ENCODE peak calls at places on chromosome 19, in nine cellular contexts. M is IMR-90, G is stomach, I is Peyer's patch, W is testis, N is transverse colon, B is spleen, O is upper lobe of left lung, C is breast epithelium. A is an unnamed sample.

GRCh38 chr19:14772467-14772866 is 5.9 kb downstream of the ADGRE2 start:
- DNase-seq in M (no peak), G (no peak), I (peak; percentile 5), W (no peak), N (no peak), B (no peak), O (no peak), C (no peak), A (no peak)

GRCh38 chr19:2514981-2515518 is 39.1 kb downstream of the GADD45B start:
- DNase-seq in M (no peak), G (no peak), I (no peak), W (no peak), N (no peak), B (no peak), O (no peak), C (no peak), A (no peak)

GRCh38 chr19:681638-682037 is 5.4 kb downstream of the FSTL3 start:
- DNase-seq in M (no peak), G (no peak), I (no peak), W (no peak), N (no peak), B (no peak), O (no peak), C (no peak), A (no peak)

GRCh38 chr19:15109768-15110417 is 2.7 kb downstream of the SYDE1 start:
- DNase-seq in M (no peak), G (no peak), I (no peak), W (no peak), N (no peak), B (no peak), O (peak; percentile 85), C (no peak), A (no peak)

GRCh38 chr19:38228491-38229439 is 4.7 kb upstream of the DPF1 start:
- DNase-seq in M (no peak), G (no peak), I (no peak), W (no peak), N (no peak), B (no peak), O (peak; percentile 76), C (no peak), A (no peak)

GRCh38 chr19:41328157-41328817 is 18.3 kb downstream of the CCDC97 start:
- DNase-seq in M (peak; percentile 71), G (no peak), I (peak; percentile 76), W (no peak), N (no peak), B (peak; percentile 88), O (no peak), C (no peak), A (no peak)

GRCh38 chr19:18428173-18428836 is 9.1 kb downstream of the SSBP4 start:
- DNase-seq in M (no peak), G (no peak), I (no peak), W (no peak), N (no peak), B (no peak), O (no peak), C (no peak), A (no peak)

GRCh38 chr19:41897181-41897580 is 14.2 kb downstream of the ARHGEF1 start:
- DNase-seq in M (no peak), G (no peak), I (no peak), W (no peak), N (no peak), B (no peak), O (no peak), C (no peak), A (no peak)

GRCh38 chr19:51274371-51274770 is 23.5 kb downstream of the SIGLECL1 start:
- DNase-seq in M (no peak), G (no peak), I (no peak), W (no peak), N (no peak), B (no peak), O (no peak), C (no peak), A (no peak)

GRCh38 chr19:28472843-28473242 is 740.1 kb downstream of the UQCRFS1 start:
- DNase-seq in M (no peak), G (peak; percentile 27), I (peak; percentile 49), W (no peak), N (peak; percentile 26), B (peak; percentile 76), O (no peak), C (no peak), A (no peak)

GRCh38 chr19:18832331-18833140 is 777 bp downstream of the UPF1 start:
- DNase-seq in M (no peak), G (no peak), I (no peak), W (peak; percentile 44), N (peak; percentile 42), B (peak; percentile 83), O (peak; percentile 35), C (no peak), A (no peak)

GRCh38 chr19:41408256-41408655 is 10.6 kb downstream of the BCKDHA start:
- DNase-seq in M (no peak), G (no peak), I (no peak), W (no peak), N (no peak), B (no peak), O (no peak), C (no peak), A (no peak)

GRCh38 chr19:869245-870177 is 10.0 kb downstream of the CFD start:
- DNase-seq in M (peak; percentile 96), G (no peak), I (peak; percentile 76), W (peak; percentile 82), N (peak; percentile 65), B (no peak), O (peak; percentile 89), C (no peak), A (peak; percentile 96)

DNA sequence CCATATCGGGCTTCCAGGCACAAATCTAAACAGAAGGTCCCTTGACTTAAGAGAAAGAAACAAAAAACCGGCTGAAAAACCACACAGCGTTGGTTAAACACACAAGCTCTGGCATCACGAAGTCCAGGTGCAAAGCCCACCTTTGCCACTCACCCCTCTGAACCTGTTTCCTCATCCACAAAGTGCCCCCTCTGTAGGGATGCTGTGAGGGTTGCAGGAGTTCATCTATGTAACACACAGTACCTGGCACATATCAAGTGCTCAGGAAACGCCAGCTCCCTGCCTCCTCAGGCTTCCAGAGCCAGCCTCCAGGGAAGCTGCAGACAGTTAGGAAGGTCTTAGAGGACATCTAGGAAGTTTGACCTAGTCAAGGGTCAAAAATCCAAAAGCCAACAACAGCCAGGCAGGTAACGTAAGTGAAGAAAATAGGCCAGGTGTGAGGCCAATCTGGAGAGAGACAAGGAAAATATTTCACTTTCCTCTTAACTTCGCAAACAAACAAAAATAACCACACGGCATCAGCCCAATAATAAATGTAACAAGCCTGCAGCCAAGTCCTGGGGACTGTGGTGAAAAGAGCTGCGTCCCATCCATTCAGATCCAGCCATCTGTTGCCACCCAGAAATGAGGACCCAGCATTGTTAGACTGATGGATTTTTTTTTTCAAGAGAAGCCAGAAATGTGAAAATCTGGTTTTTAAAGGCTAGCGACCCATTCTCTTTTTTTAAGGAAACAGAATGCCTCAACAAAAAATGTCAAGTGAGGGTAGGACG is 10.0 kb downstream of the KDELR1 start:
- DNase-seq in M (no peak), G (no peak), I (no peak), W (no peak), N (no peak), B (no peak), O (no peak), C (no peak), A (no peak)
- TF ChIP-seq CTCF in M (no peak), G (no peak), I (no peak), W (no peak), N (no peak), B (no peak), O (no peak), C (no peak), A (no peak)

DNA sequence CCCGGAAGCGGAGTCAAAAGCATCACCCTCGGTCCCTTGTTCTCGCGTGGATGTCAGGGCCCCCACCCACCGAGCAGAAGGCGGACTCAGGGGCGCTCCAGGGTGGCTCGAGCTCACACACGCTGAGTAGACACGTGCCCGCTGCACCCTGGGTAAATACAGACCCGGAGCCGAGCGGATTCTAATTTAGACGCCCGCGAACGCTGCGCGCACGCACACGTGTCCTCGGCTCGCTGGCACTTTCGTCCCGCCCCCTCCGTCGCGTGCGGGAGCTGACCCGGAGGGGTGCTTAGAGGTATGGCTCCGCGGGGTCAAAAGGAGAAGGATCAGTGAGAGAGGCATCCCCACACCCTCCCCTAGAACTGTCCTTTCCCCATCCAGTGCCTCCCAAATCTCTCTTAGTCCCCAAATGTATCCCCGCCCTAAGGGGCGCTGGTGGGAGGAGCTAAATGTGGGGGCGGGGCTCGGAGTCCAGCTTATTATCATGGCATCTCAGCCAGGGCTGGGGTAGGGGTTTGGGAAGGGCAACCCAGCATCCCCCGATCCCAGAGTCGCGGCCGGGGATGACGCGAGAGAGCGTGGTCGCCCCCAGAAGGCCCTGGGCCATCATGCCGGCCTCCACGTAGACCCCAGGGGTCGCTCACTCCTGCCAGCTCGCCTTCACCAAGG is 451 bp upstream of the ICAM5 start:
- DNase-seq in M (peak; percentile 54), G (peak; percentile 37), I (peak; percentile 68), W (no peak), N (peak; percentile 56), B (peak; percentile 87), O (peak; percentile 92), C (no peak), A (no peak)
- TF ChIP-seq POLR2A in M (no peak), G (no peak), I (no peak), W (no peak), N (no peak), B (no peak), O (no peak), C (no peak), A (no peak)

DNA sequence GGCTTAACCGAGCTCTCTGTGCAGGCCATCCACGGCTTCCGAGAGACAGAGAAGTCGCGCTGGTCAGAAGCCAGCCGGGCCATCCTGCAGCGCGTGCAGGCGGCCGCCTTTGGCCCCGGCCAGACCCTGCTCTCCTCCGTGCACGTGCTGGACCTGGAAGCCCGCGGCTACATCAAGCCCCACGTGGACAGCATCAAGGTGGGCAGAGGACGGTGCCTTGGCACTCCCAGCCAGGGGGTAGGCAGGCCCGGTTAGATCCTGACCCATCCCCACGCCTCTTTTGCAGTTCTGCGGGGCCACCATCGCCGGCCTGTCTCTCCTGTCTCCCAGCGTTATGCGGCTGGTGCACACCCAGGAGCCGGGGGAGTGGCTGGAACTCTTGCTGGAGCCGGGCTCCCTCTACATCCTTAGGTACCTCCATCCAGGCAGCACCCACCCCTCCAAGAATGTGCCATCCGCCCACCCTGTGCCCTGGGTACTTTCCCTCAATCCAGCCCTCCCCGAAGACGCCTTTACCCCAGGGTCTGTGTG is 1.5 kb downstream of the PSPN start:
- DNase-seq in M (no peak), G (no peak), I (no peak), W (no peak), N (no peak), B (peak; percentile 88), O (peak; percentile 85), C (no peak), A (no peak)
- H3K4me3 ChIP-seq in M (no peak overlapping the region), G (no peak overlapping the region), I (no peak overlapping the region), W (no peak overlapping the region), N (no peak overlapping the region), B (peak overlapping the region; percentile 95), O (no peak overlapping the region), C (peak overlapping the region; percentile 86), A (peak overlapping the region; percentile 71)

DNA sequence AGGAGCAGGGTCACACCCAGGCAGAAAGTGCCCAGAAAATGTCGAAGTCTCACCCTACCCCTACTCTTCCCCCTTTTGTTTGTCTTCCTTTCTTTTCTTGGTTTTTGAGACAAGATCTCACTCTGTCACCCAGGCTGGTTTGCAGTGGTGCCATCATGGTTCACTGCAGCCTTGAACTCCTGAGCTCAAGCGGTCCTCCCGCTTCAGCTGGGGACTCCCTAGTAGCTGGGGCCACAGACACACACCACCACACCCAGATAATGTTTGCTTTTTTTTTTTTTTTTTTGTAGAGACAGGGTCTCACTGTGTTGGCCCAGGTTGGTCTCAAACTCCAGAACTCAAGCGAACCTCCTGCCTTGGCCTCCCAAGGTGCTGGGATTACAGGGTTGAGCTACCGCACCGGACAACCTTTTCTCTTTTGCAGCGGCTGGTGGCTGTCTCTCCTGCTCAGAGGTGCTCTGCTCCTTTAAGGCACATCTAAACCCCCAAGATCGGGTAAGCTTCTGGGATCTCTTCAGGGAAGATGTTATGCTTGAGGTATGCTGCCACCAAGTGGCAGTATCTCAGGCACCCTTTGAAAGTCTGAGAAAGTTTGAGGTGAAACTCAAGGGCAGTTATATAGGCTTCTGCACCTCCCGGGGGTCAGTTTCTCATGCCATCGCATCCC is 22.4 kb upstream of the EBI3 start:
- DNase-seq in M (peak; percentile 54), G (no peak), I (no peak), W (no peak), N (no peak), B (no peak), O (no peak), C (no peak), A (no peak)
- TF ChIP-seq CTCF in M (peak; percentile 54), G (no peak), I (peak; percentile 35), W (no peak), N (no peak), B (no peak), O (no peak), C (no peak), A (no peak)